ENCODE peak calls at places on chromosomes 12 and 14, in five cellular contexts. P is HCT116, O is MM.1S, B is GM23248, Z is hepatocyte. Y is an unnamed sample. For H3K9me2, the result is how much of the 10 kb centered on the place peaks cover.

GRCh38 chr14:78071016-78071549 is 99.1 kb upstream of the NRXN3 start:
- DNase-seq in P (no peak), O (no peak), B (no peak), Z (no peak), Y (no peak)

GRCh38 chr14:50410921-50411320 is 14.2 kb upstream of the CDKL1 start:
- DNase-seq in P (no peak), O (no peak), B (peak), Z (no peak), Y (no peak)

GRCh38 chr14:65412881-65413738 is 580 bp downstream of the FUT8 start:
- DNase-seq in P (no peak), O (no peak), B (peak), Z (peak), Y (peak)

GRCh38 chr14:86739761-86740160 is 1209.8 kb downstream of the FLRT2 start:
- DNase-seq in P (no peak), O (no peak), B (no peak), Z (no peak), Y (no peak)

GRCh38 chr14:23910081-23910875 is 43.3 kb upstream of the DHRS4 start:
- DNase-seq in P (peak), O (no peak), B (peak), Z (peak), Y (peak)

GRCh38 chr12:51855586-51856428 is 7.3 kb upstream of the FIGNL2 start:
- DNase-seq in P (no peak), O (no peak), B (peak), Z (peak), Y (no peak)

GRCh38 chr12:124352839-124353238 is 57.9 kb downstream of the RFLNA start:
- DNase-seq in P (no peak), O (no peak), B (no peak), Z (peak), Y (no peak)

GRCh38 chr14:20782280-20782890 is 1.3 kb downstream of the RNASE6 start:
- DNase-seq in P (no peak), O (no peak), B (no peak), Z (peak), Y (no peak)

GRCh38 chr14:63777024-63777423 is 49.2 kb upstream of the SGPP1 start:
- DNase-seq in P (peak), O (no peak), B (peak), Z (peak), Y (no peak)

GRCh38 chr14:58100735-58101368 is 51.2 kb downstream of the ARMH4 start:
- DNase-seq in P (no peak), O (no peak), B (peak), Z (no peak), Y (no peak)

GRCh38 chr14:79548836-79549235 is 662.5 kb downstream of the DIO2 start:
- DNase-seq in P (no peak), O (no peak), B (no peak), Z (no peak), Y (no peak)

GRCh38 chr12:48958049-48958388 is 732 bp upstream of the ARF3 start:
- DNase-seq in P (no peak), O (no peak), B (no peak), Z (no peak), Y (no peak)

GRCh38 chr12:101004891-101005290 is 205.1 kb downstream of the SLC5A8 start:
- DNase-seq in P (no peak), O (no peak), B (peak), Z (no peak), Y (no peak)

GRCh38 chr12:76113800-76114757 is 29.6 kb upstream of the NAP1L1 start:
- DNase-seq in P (no peak), O (no peak), B (no peak), Z (no peak), Y (no peak)

GRCh38 chr14:103543721-103544626 is 15.0 kb downstream of the TRMT61A start:
- DNase-seq in P (no peak), O (no peak), B (peak), Z (no peak), Y (no peak)

GRCh38 chr12:124625867-124626675 is 58.7 kb upstream of the NCOR2 start:
- DNase-seq in P (no peak), O (no peak), B (peak), Z (peak), Y (peak)

GRCh38 chr12:915090-915489 is 34.4 kb downstream of the RAD52 start:
- DNase-seq in P (no peak), O (peak), B (no peak), Z (no peak), Y (no peak)

GRCh38 chr12:107818984-107819383 is 44.5 kb downstream of the ASCL4 start:
- DNase-seq in P (no peak), O (no peak), B (peak), Z (peak), Y (no peak)

GRCh38 chr12:64461634-64462414 is 9.9 kb downstream of the TBK1 start:
- DNase-seq in P (no peak), O (no peak), B (peak), Z (no peak), Y (no peak)

GRCh38 chr12:7571253-7571652 is 67.7 kb upstream of the CD163 start:
- DNase-seq in P (no peak), O (no peak), B (no peak), Z (no peak), Y (no peak)

GRCh38 chr14:86652512-86652911 is 1122.6 kb downstream of the FLRT2 start:
- DNase-seq in P (no peak), O (no peak), B (no peak), Z (no peak), Y (no peak)

GRCh38 chr12:131164096-131164872 is 210.6 kb downstream of the ADGRD1 start:
- DNase-seq in P (peak), O (no peak), B (no peak), Z (no peak), Y (no peak)

GRCh38 chr12:116092162-116092561 is 185.3 kb downstream of the MED13L start:
- DNase-seq in P (no peak), O (no peak), B (no peak), Z (no peak), Y (no peak)

GRCh38 chr12:12167847-12168246 is 97.1 kb downstream of the BCL2L14 start:
- DNase-seq in P (no peak), O (no peak), B (no peak), Z (no peak), Y (no peak)

GRCh38 chr14:28012629-28013415 is 753.8 kb upstream of the FOXG1 start:
- DNase-seq in P (no peak), O (no peak), B (no peak), Z (no peak), Y (no peak)

GRCh38 chr12:51926718-51927117 is 19.4 kb downstream of the ACVRL1 start:
- DNase-seq in P (peak), O (peak), B (peak), Z (peak), Y (peak)

GRCh38 chr14:38255673-38256357 is at the start of gene CLEC14A:
- DNase-seq in P (no peak), O (no peak), B (peak), Z (peak), Y (no peak)
- H3K27ac ChIP-seq in P (no peak), O (no peak), B (no peak), Z (no peak), Y (no peak)

DNA sequence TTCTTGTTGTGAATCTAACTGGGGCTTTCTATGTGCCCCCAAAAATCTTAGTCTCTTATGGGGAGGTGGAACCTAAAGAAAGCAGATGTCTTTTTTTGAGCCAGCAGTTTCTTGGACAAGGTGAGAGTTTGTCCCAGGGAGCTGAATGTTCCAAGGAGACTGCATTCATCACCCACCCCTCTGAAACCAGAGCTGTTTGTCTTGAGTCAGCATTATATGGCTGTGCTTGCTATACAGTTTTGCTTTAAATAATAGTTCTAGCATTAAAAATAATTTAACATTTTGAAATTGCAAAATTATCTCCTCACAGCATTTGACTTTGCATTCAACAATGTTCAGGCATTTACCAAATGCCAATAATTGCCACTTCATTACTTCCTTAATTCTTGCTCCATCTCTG is 813.3 kb downstream of the BCL11B start:
- DNase-seq in P (no peak), O (no peak), B (no peak), Z (no peak), Y (no peak)
- H3K9me2 ChIP-seq in P (under half), O (under half), B (under half), Z (under half), Y (under half)

GRCh38 chr12:81296556-81297305 is 218.9 kb downstream of the ACSS3 start:
- DNase-seq in P (no peak), O (no peak), B (peak), Z (no peak), Y (no peak)

GRCh38 chr12:81303935-81304334 is 226.1 kb downstream of the ACSS3 start:
- DNase-seq in P (no peak), O (no peak), B (no peak), Z (no peak), Y (no peak)

GRCh38 chr12:81295286-81295685 is 217.4 kb downstream of the ACSS3 start:
- DNase-seq in P (no peak), O (no peak), B (no peak), Z (no peak), Y (no peak)

GRCh38 chr12:81297606-81298005 is 219.7 kb downstream of the ACSS3 start:
- DNase-seq in P (no peak), O (no peak), B (peak), Z (no peak), Y (no peak)

GRCh38 chr12:81300454-81300853 is 222.6 kb downstream of the ACSS3 start:
- DNase-seq in P (no peak), O (no peak), B (peak), Z (peak), Y (no peak)
- H3K27ac ChIP-seq in P (no peak), O (no peak), B (no peak), Z (no peak), Y (no peak)

DNA sequence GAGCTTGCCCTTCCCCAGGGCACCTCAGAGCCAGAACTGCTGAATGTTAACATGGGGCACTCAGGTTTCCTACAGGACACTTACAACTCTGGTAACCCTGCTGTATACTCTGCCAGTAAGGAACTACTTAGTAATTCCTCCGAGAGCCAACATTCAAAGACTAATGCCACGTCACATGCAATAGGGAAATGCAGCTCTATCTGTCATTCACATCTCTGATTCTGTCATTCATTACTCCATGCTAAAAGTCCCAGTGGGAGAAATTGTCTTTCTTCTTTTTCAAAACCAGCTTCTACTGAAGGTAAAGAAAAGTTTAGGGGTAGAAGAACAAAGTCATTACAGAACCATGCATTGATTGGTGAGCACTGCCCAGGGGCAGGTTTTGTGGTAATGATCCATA is 189.2 kb downstream of the DAD1 start:
- DNase-seq in P (no peak), O (no peak), B (no peak), Z (no peak), Y (no peak)
- H3K9me2 ChIP-seq in P (under half), O (under half), B (under half), Z (under half), Y (under half)

GRCh38 chr14:66483322-66483721 is 2.8 kb upstream of the CCDC196 start:
- DNase-seq in P (no peak), O (no peak), B (peak), Z (no peak), Y (no peak)
- H3K27ac ChIP-seq in P (no peak), O (no peak), B (no peak), Z (no peak), Y (no peak)

GRCh38 chr12:90038290-90038689 is 329.7 kb upstream of the ATP2B1 start:
- DNase-seq in P (no peak), O (no peak), B (peak), Z (no peak), Y (no peak)
- H3K9me2 ChIP-seq in P (under half), O (under half), B (under half), Z (under half), Y (under half)

GRCh38 chr14:93967637-93968250 is 8.6 kb downstream of the ASB2 start:
- DNase-seq in P (no peak), O (no peak), B (no peak), Z (no peak), Y (no peak)
- H3K27ac ChIP-seq in P (no peak), O (no peak), B (no peak), Z (no peak), Y (no peak)

Y was measured in PC-9.